ENCODE peak calls at places on chromosome X, in six cellular contexts. N, C, A, Z, X and F are unnamed samples.

GRCh38 chrX:81201692-81202412 is at the start of the genes HMGN5 and SH3BGRL:
- DNase-seq in C (peak), A (peak), Z (peak), N (peak), X (peak), F (peak)

GRCh38 chrX:132086717-132087116 is 41.1 kb downstream of the FRMD7 start:
- DNase-seq in X (no peak), A (no peak), C (no peak), N (no peak), Z (no peak), F (no peak)

GRCh38 chrX:127112726-127113125 is 293.2 kb downstream of the PRR32 start:
- DNase-seq in A (no peak), C (no peak), N (no peak), X (no peak), Z (no peak), F (no peak)

GRCh38 chrX:118975831-118976598 is 1.6 kb downstream of the LONRF3 start:
- DNase-seq in A (peak), C (peak), X (peak), N (peak), Z (no peak), F (no peak)

GRCh38 chrX:15564981-15565579 is 35.7 kb downstream of the ACE2 start:
- DNase-seq in X (peak), N (peak), A (peak), C (peak), Z (peak), F (peak)

GRCh38 chrX:10235851-10236250 is 79.1 kb downstream of the CLCN4 start:
- DNase-seq in X (no peak), A (no peak), N (no peak), Z (no peak), C (peak), F (no peak)

GRCh38 chrX:12975999-12976558 is 1.2 kb downstream of the TMSB4X start:
- DNase-seq in A (no peak), Z (no peak), C (no peak), X (no peak), N (peak), F (no peak)

GRCh38 chrX:13216139-13216538 is 103.7 kb downstream of the ATXN3L start:
- DNase-seq in N (no peak), C (no peak), A (no peak), Z (no peak), X (no peak), F (no peak)

GRCh38 chrX:153526801-153527599 is 9.6 kb downstream of the ATP2B3 start:
- DNase-seq in X (no peak), N (no peak), A (no peak), Z (no peak), C (no peak), F (no peak)

GRCh38 chrX:37462346-37462745 is 109.1 kb upstream of the LANCL3 start:
- DNase-seq in C (no peak), X (no peak), N (no peak), Z (no peak), A (no peak), F (no peak)

GRCh38 chrX:149131780-149132179 is 373.3 kb downstream of the IDS start:
- DNase-seq in A (no peak), X (no peak), N (no peak), C (no peak), Z (no peak), F (no peak)

GRCh38 chrX:150303386-150304097 is 59.6 kb upstream of the MAMLD1 start:
- DNase-seq in X (no peak), N (no peak), A (no peak), C (no peak), Z (no peak), F (no peak)

GRCh38 chrX:82692991-82693390 is 815.1 kb upstream of the POU3F4 start:
- DNase-seq in Z (no peak), N (no peak), A (no peak), X (no peak), C (no peak), F (no peak)

GRCh38 chrX:79477691-79478090 is 110.6 kb upstream of the ITM2A start:
- DNase-seq in N (no peak), C (no peak), X (no peak), A (no peak), Z (no peak), F (no peak)

GRCh38 chrX:23127586-23127985 is 127.8 kb downstream of the DDX53 start:
- DNase-seq in A (no peak), X (no peak), C (no peak), N (no peak), Z (no peak), F (no peak)

GRCh38 chrX:3938587-3938986 is 225.1 kb upstream of the PRKX start:
- DNase-seq in C (no peak), X (no peak), Z (no peak), N (no peak), A (no peak), F (no peak)

GRCh38 chrX:84441143-84441542 is 61.1 kb downstream of the HDX start:
- DNase-seq in C (no peak), A (no peak), Z (no peak), X (no peak), N (no peak), F (no peak)

GRCh38 chrX:70470850-70471289 is 26.2 kb downstream of the DLG3 start:
- DNase-seq in X (no peak), Z (no peak), N (no peak), C (no peak), A (no peak), F (no peak)

GRCh38 chrX:122835886-122836285 is 348.2 kb upstream of the GRIA3 start:
- DNase-seq in Z (no peak), C (no peak), A (no peak), N (no peak), X (no peak), F (no peak)

GRCh38 chrX:47210661-47211425 is 7.6 kb upstream of the CDK16 start:
- DNase-seq in Z (no peak), A (no peak), C (no peak), N (no peak), X (no peak), F (no peak)

GRCh38 chrX:154401918-154402621 is 3.9 kb downstream of the RPL10 start:
- DNase-seq in Z (no peak), C (no peak), N (no peak), X (no peak), A (no peak), F (no peak)

GRCh38 chrX:74449937-74450330 is 28.6 kb downstream of the SLC16A2 start:
- DNase-seq in A (no peak), X (no peak), Z (no peak), C (no peak), N (no peak), F (no peak)

GRCh38 chrX:154308108-154308946 is 12.7 kb downstream of the TKTL1 start:
- DNase-seq in X (peak), C (peak), A (no peak), N (peak), Z (peak), F (no peak)

GRCh38 chrX:52923781-52924241 is 26.7 kb downstream of the FAM156B start:
- DNase-seq in Z (no peak), C (no peak), A (no peak), N (peak), X (peak), F (no peak)

DNA sequence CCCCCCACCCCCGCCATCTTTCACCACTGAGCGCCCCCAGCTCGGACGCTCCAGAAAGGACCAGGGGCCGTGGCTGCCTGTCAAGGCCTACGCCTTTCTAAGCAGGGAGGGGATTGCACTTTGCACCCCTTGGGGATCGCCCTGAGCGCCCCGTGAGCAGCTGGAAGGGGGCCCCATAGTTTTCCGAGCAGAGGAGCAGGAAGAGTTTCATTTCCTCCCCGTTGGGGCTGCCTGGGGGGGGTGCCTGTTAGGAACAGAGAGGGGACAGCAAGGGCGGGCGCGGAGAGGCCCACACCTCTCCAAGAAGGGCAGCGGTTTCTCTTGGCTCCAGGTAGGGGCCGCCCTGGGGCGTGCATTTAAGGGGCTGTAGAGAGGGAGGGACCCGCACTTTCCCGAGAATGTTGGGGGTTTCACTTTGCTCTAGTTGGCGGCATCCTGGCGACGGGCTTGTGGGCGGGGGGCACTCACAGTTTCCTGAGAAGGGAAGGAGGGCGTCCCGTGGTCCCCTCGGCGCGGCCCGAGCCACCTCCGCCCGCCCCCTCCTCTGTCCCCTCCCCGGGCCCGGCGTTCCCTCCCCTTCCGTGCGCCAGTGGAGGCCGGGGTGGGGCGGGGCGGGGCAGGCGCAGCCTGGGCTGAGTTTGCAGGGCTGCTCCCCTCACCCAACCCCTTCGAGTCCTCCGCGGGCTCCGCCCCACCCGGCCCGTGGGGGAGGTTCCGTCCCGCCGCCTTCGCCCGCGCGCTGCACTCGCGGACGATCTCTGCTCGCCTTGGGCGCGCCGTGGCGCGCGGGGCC is 82.3 kb upstream of the CD99 start:
- DNase-seq in X (peak), Z (peak), A (no peak), C (peak), N (peak), F (no peak)
- TF ChIP-seq POLR2AphosphoS5 in X (peak), Z (peak), A (no peak), C (peak), N (peak), F (peak)

GRCh38 chrX:56765816-56766553 is 36.9 kb downstream of the NBDY start:
- DNase-seq in N (peak), X (peak), Z (no peak), A (no peak), C (no peak), F (no peak)
- H3K4me3 ChIP-seq in N (no peak), X (no peak), Z (no peak), A (no peak), C (no peak), F (no peak)

GRCh38 chrX:275967-276587 is 5.1 kb upstream of the PLCXD1 start:
- DNase-seq in Z (peak), A (peak), X (peak), C (peak), N (peak), F (no peak)
- TF ChIP-seq POLR2AphosphoS5 in Z (peak), A (peak), X (peak), C (peak), N (peak), F (peak)

DNA sequence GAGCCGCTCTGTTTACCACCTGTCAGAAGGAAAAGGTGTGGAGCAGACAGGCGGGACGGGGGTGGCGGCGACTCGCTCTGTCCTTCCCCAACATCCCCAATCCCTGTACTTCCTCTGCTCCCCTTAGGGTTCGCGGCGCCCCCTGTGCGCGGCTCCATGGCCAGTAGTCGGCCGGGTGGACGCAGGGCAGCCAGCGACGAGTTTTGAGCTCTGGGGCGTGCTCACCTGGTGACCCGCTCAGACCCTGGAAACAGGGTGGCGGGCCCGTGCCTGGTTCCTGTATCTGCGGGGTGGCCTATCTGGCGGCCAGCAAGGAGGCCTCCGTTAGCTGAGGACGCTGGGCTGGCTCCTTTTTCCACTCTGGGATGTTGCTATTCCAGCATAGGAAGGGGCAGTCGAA is 5.4 kb upstream of the MAGIX start:
- DNase-seq in X (no peak), C (no peak), N (no peak), A (no peak), Z (no peak), F (no peak)
- H3K4me3 ChIP-seq in X (no peak), C (no peak), N (no peak), A (no peak), Z (no peak), F (no peak)

GRCh38 chrX:107118322-107119147 is at the start of gene RBM41:
- DNase-seq in A (peak), X (peak), C (peak), Z (peak), N (peak), F (peak)
- TF ChIP-seq POLR2AphosphoS5 in A (no peak), X (peak), C (peak), Z (peak), N (no peak), F (peak)

DNA sequence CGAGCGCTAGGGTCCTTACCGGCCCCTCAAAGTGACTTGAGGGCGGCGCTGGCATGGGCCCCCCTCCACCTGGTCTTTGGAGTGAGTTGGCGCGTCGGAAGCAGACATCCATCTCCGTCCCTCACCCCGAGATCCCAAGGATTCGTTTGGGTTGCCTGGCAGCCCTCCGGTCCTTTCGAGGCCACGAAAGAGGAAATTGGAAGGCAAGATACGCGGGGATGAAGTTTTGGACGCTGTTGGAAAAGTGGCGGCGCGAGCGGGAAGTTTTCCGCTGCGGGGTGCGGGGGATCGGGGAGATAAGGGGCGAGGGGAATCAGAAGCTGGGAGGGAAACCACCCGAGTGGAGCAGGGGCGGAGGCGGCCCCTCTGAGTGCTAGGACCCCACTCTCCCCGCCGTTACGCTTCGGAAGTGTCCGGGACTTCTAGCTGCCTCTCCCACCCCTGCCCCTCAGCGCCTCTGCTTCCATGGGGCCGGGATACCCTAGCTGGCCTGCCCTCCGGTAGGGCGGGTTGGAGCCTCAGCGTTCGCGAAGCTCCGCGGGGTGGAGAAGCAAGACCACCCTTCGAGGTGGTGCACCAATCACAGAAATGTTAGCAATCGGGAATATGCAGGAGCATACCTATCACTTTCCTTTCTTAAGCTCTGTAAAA is 57.8 kb downstream of the FRMPD3 start:
- DNase-seq in C (no peak), A (no peak), Z (no peak), X (no peak), N (no peak), F (no peak)
- H3K4me3 ChIP-seq in C (no peak), A (no peak), Z (no peak), X (no peak), N (peak), F (no peak)

DNA sequence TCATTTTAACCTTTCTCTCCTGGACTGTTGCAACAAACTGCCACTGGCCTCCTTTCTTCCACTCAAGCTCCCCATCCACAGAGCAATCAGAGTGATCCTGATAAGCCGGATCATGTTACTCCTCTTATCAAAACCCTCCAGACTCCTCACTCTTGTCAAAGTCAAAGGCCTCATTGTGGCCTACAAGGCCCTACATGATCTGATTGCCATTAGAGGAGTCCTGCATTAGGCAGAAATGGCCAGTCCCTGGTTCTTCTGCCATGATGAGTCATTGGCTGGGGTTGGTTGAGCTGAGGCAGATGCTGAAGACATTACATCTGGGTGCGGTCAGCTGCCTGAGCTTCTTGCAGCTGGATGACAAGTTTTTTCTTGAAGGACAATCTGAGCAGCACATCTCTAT is 32.7 kb upstream of the CASK start:
- DNase-seq in A (no peak), Z (no peak), C (no peak), X (no peak), N (no peak), F (no peak)
- TF ChIP-seq POLR2AphosphoS5 in A (no peak), Z (no peak), C (no peak), X (no peak), N (no peak), F (no peak)

DNA sequence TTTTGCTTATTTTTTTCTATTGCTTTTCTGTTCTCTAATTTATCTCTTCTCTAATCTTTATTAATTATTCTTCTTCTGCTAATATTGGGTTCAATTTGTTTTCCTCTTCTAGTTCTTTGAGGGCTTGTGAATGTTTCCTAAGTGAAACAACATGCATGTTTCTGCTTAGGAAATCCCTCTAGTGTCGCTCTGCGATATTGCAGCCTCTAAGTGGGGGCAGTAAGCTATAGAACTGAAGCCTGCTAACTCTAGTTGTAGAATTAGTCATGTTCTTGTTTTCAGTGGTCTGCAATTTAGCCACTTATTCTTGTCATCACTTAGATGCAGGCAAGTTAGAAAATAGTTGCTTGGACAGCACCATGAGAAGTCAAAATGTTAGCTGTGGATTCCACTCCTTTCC is 222.6 kb downstream of the SPIN4 start:
- DNase-seq in C (peak), Z (peak), N (no peak), X (no peak), A (no peak), F (peak)
- H3K4me3 ChIP-seq in C (no peak), Z (no peak), N (no peak), X (no peak), A (no peak), F (no peak)